ENCODE peak calls at places on chromosomes 3 and 15, in seven cellular contexts. One of them, this sample, is unnamed.

GRCh38 chr15:92091155-92091734 is 237.7 kb downstream of the SLCO3A1 start:
- DNase-seq in mesenchymal stem cell: no peak
- DNase-seq in IMR-90: peak; percentile 11
- DNase-seq in trophoblast cell: peak; percentile 66
- DNase-seq in neuronal stem cell: peak; percentile 47
- DNase-seq in mesendoderm: peak; percentile 86
- DNase-seq in H1: peak; percentile 94
- DNase-seq in this sample: peak; percentile 90

GRCh38 chr3:148682997-148683396 is 14.7 kb upstream of the AGTR1 start:
- DNase-seq in mesenchymal stem cell: no peak
- DNase-seq in IMR-90: no peak
- DNase-seq in trophoblast cell: no peak
- DNase-seq in neuronal stem cell: no peak
- DNase-seq in mesendoderm: no peak
- DNase-seq in H1: no peak
- DNase-seq in this sample: no peak

GRCh38 chr3:146404451-146404850 is 64.9 kb downstream of the PLSCR2 start:
- DNase-seq in mesenchymal stem cell: no peak
- DNase-seq in IMR-90: peak; percentile 38
- DNase-seq in trophoblast cell: no peak
- DNase-seq in neuronal stem cell: no peak
- DNase-seq in mesendoderm: no peak
- DNase-seq in H1: no peak
- DNase-seq in this sample: no peak

GRCh38 chr15:89693696-89694095 is 3.1 kb downstream of the WDR93 start:
- DNase-seq in mesenchymal stem cell: no peak
- DNase-seq in IMR-90: no peak
- DNase-seq in trophoblast cell: peak; percentile 98
- DNase-seq in neuronal stem cell: no peak
- DNase-seq in mesendoderm: no peak
- DNase-seq in H1: no peak
- DNase-seq in this sample: no peak

GRCh38 chr15:78000089-78000926 is 77.2 kb downstream of the TBC1D2B start:
- DNase-seq in mesenchymal stem cell: peak; percentile 66
- DNase-seq in IMR-90: peak; percentile 39
- DNase-seq in trophoblast cell: peak; percentile 61
- DNase-seq in neuronal stem cell: peak; percentile 79
- DNase-seq in mesendoderm: peak; percentile 89
- DNase-seq in H1: peak; percentile 96
- DNase-seq in this sample: peak; percentile 96

GRCh38 chr3:47419083-47420043 is 38.5 kb downstream of the PTPN23 start:
- DNase-seq in mesenchymal stem cell: no peak
- DNase-seq in IMR-90: no peak
- DNase-seq in trophoblast cell: no peak
- DNase-seq in neuronal stem cell: no peak
- DNase-seq in mesendoderm: no peak
- DNase-seq in H1: no peak
- DNase-seq in this sample: no peak

GRCh38 chr15:84842781-84843180 is 25.6 kb downstream of the ALPK3 start:
- DNase-seq in mesenchymal stem cell: no peak
- DNase-seq in IMR-90: no peak
- DNase-seq in trophoblast cell: no peak
- DNase-seq in neuronal stem cell: no peak
- DNase-seq in mesendoderm: no peak
- DNase-seq in H1: no peak
- DNase-seq in this sample: no peak

GRCh38 chr3:176767385-176767784 is 429.9 kb downstream of the TBL1XR1 start:
- DNase-seq in mesenchymal stem cell: peak; percentile 69
- DNase-seq in IMR-90: peak; percentile 28
- DNase-seq in trophoblast cell: peak; percentile 42
- DNase-seq in neuronal stem cell: no peak
- DNase-seq in mesendoderm: no peak
- DNase-seq in H1: no peak
- DNase-seq in this sample: no peak

GRCh38 chr3:173993299-173993698 is 595.8 kb downstream of the NLGN1 start:
- DNase-seq in mesenchymal stem cell: peak; percentile 53
- DNase-seq in IMR-90: peak; percentile 58
- DNase-seq in trophoblast cell: peak; percentile 27
- DNase-seq in neuronal stem cell: no peak
- DNase-seq in mesendoderm: peak; percentile 77
- DNase-seq in H1: no peak
- DNase-seq in this sample: no peak

GRCh38 chr3:191431160-191431822 is 29.7 kb upstream of the PYDC2 start:
- DNase-seq in mesenchymal stem cell: no peak
- DNase-seq in IMR-90: no peak
- DNase-seq in trophoblast cell: no peak
- DNase-seq in neuronal stem cell: no peak
- DNase-seq in mesendoderm: no peak
- DNase-seq in H1: no peak
- DNase-seq in this sample: no peak

GRCh38 chr3:99666201-99666600 is 27.8 kb downstream of the COL8A1 start:
- DNase-seq in mesenchymal stem cell: peak; percentile 49
- DNase-seq in IMR-90: no peak
- DNase-seq in trophoblast cell: no peak
- DNase-seq in neuronal stem cell: no peak
- DNase-seq in mesendoderm: no peak
- DNase-seq in H1: no peak
- DNase-seq in this sample: no peak

GRCh38 chr15:55290361-55291057 is 896 bp upstream of the RAB27A start:
- DNase-seq in mesenchymal stem cell: peak; percentile 90
- DNase-seq in IMR-90: peak; percentile 70
- DNase-seq in trophoblast cell: peak; percentile 91
- DNase-seq in neuronal stem cell: peak; percentile 66
- DNase-seq in mesendoderm: peak; percentile 92
- DNase-seq in H1: peak; percentile 83
- DNase-seq in this sample: peak; percentile 88

GRCh38 chr3:43484926-43485488 is 136.8 kb downstream of the ANO10 start:
- DNase-seq in mesenchymal stem cell: no peak
- DNase-seq in IMR-90: no peak
- DNase-seq in trophoblast cell: no peak
- DNase-seq in neuronal stem cell: no peak
- DNase-seq in mesendoderm: no peak
- DNase-seq in H1: no peak
- DNase-seq in this sample: peak; percentile 51

GRCh38 chr3:111531446-111531845 is 10.6 kb upstream of the CD96 start:
- DNase-seq in mesenchymal stem cell: peak; percentile 26
- DNase-seq in IMR-90: peak; percentile 73
- DNase-seq in trophoblast cell: no peak
- DNase-seq in neuronal stem cell: no peak
- DNase-seq in mesendoderm: no peak
- DNase-seq in H1: no peak
- DNase-seq in this sample: no peak

GRCh38 chr3:102036015-102036414 is 186.7 kb downstream of the NFKBIZ start:
- DNase-seq in mesenchymal stem cell: no peak
- DNase-seq in IMR-90: no peak
- DNase-seq in trophoblast cell: no peak
- DNase-seq in neuronal stem cell: no peak
- DNase-seq in mesendoderm: no peak
- DNase-seq in H1: no peak
- DNase-seq in this sample: no peak

GRCh38 chr15:57114070-57114469 is 195.6 kb downstream of the TCF12 start:
- DNase-seq in mesenchymal stem cell: no peak
- DNase-seq in IMR-90: peak; percentile 58
- DNase-seq in trophoblast cell: no peak
- DNase-seq in neuronal stem cell: no peak
- DNase-seq in mesendoderm: no peak
- DNase-seq in H1: no peak
- DNase-seq in this sample: no peak

GRCh38 chr15:76217029-76217866 is 94.0 kb downstream of the ETFA start:
- DNase-seq in mesenchymal stem cell: peak; percentile 22
- DNase-seq in IMR-90: peak; percentile 57
- DNase-seq in trophoblast cell: no peak
- DNase-seq in neuronal stem cell: no peak
- DNase-seq in mesendoderm: no peak
- DNase-seq in H1: no peak
- DNase-seq in this sample: no peak

GRCh38 chr3:61919371-61919770 is 358.0 kb downstream of the PTPRG start:
- DNase-seq in mesenchymal stem cell: no peak
- DNase-seq in IMR-90: no peak
- DNase-seq in trophoblast cell: no peak
- DNase-seq in neuronal stem cell: no peak
- DNase-seq in mesendoderm: peak; percentile 60
- DNase-seq in H1: no peak
- DNase-seq in this sample: no peak

GRCh38 chr3:172094621-172095557 is 55.5 kb downstream of the FNDC3B start:
- DNase-seq in mesenchymal stem cell: peak; percentile 68
- DNase-seq in IMR-90: peak; percentile 62
- DNase-seq in trophoblast cell: no peak
- DNase-seq in neuronal stem cell: no peak
- DNase-seq in mesendoderm: peak; percentile 46
- DNase-seq in H1: no peak
- DNase-seq in this sample: no peak

GRCh38 chr3:36032180-36032895 is 348.0 kb upstream of the STAC start:
- DNase-seq in mesenchymal stem cell: no peak
- DNase-seq in IMR-90: no peak
- DNase-seq in trophoblast cell: no peak
- DNase-seq in neuronal stem cell: no peak
- DNase-seq in mesendoderm: no peak
- DNase-seq in H1: no peak
- DNase-seq in this sample: no peak

GRCh38 chr3:45987368-45988099 is 8.1 kb downstream of the FYCO1 start:
- DNase-seq in mesenchymal stem cell: peak; percentile 43
- DNase-seq in IMR-90: peak; percentile 82
- DNase-seq in trophoblast cell: no peak
- DNase-seq in neuronal stem cell: no peak
- DNase-seq in mesendoderm: no peak
- DNase-seq in H1: no peak
- DNase-seq in this sample: no peak

DNA sequence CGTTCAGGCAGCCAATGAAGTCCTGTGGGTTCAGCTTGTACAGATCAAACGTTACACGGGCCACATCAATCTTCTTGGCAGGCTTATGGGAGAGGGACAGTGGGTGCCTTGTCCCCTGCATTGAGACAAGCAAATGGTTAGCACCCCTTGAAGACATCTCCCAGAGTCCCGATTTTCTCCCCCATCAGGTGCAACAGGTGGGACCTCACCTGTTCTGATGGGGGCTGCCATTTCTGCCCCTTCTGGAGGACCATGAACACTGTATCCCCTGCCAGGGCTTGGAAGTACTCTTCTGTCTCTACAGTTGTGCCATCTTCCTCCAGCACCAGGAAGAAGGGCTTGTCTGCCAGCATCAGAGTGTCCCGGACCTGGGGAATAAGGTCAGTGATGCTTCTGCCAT is 10.1 kb downstream of the CIDEC start:
- DNase-seq in mesenchymal stem cell: no peak
- DNase-seq in IMR-90: no peak
- DNase-seq in trophoblast cell: no peak
- DNase-seq in neuronal stem cell: no peak
- DNase-seq in mesendoderm: no peak
- DNase-seq in H1: no peak
- DNase-seq in this sample: no peak
- H4K8ac ChIP-seq in mesenchymal stem cell: no peak overlapping the region
- H4K8ac ChIP-seq in IMR-90: peak overlapping the region; percentile 25
- H4K8ac ChIP-seq in trophoblast cell: no peak overlapping the region
- H4K8ac ChIP-seq in neuronal stem cell: peak overlapping the region; percentile 23
- H4K8ac ChIP-seq in mesendoderm: no peak overlapping the region
- H4K8ac ChIP-seq in H1: no peak overlapping the region
- H4K8ac ChIP-seq in this sample: no peak overlapping the region

GRCh38 chr3:60073942-60074341 is 1024.1 kb upstream of the CFAP20DC start:
- DNase-seq in mesenchymal stem cell: no peak
- DNase-seq in IMR-90: no peak
- DNase-seq in trophoblast cell: no peak
- DNase-seq in neuronal stem cell: no peak
- DNase-seq in mesendoderm: peak; percentile 27
- DNase-seq in H1: no peak
- DNase-seq in this sample: no peak
- H4K8ac ChIP-seq in mesenchymal stem cell: no peak overlapping the region
- H4K8ac ChIP-seq in IMR-90: no peak overlapping the region
- H4K8ac ChIP-seq in trophoblast cell: no peak overlapping the region
- H4K8ac ChIP-seq in neuronal stem cell: no peak overlapping the region
- H4K8ac ChIP-seq in mesendoderm: no peak overlapping the region
- H4K8ac ChIP-seq in H1: no peak overlapping the region
- H4K8ac ChIP-seq in this sample: no peak overlapping the region

GRCh38 chr3:107409365-107409764 is 32.1 kb downstream of the CCDC54 start:
- DNase-seq in mesenchymal stem cell: no peak
- DNase-seq in IMR-90: no peak
- DNase-seq in trophoblast cell: no peak
- DNase-seq in neuronal stem cell: no peak
- DNase-seq in mesendoderm: no peak
- DNase-seq in H1: no peak
- DNase-seq in this sample: no peak

GRCh38 chr3:107404727-107405519 is 27.7 kb downstream of the CCDC54 start:
- DNase-seq in mesenchymal stem cell: peak; percentile 61
- DNase-seq in IMR-90: peak; percentile 65
- DNase-seq in trophoblast cell: peak; percentile 67
- DNase-seq in neuronal stem cell: no peak
- DNase-seq in mesendoderm: no peak
- DNase-seq in H1: no peak
- DNase-seq in this sample: no peak

GRCh38 chr3:107408513-107408912 is 31.3 kb downstream of the CCDC54 start:
- DNase-seq in mesenchymal stem cell: no peak
- DNase-seq in IMR-90: no peak
- DNase-seq in trophoblast cell: no peak
- DNase-seq in neuronal stem cell: no peak
- DNase-seq in mesendoderm: no peak
- DNase-seq in H1: no peak
- DNase-seq in this sample: no peak

GRCh38 chr3:107410606-107411005 is 33.4 kb downstream of the CCDC54 start:
- DNase-seq in mesenchymal stem cell: no peak
- DNase-seq in IMR-90: no peak
- DNase-seq in trophoblast cell: peak; percentile 60
- DNase-seq in neuronal stem cell: no peak
- DNase-seq in mesendoderm: no peak
- DNase-seq in H1: no peak
- DNase-seq in this sample: no peak

GRCh38 chr3:107407355-107407754 is 30.1 kb downstream of the CCDC54 start:
- DNase-seq in mesenchymal stem cell: no peak
- DNase-seq in IMR-90: no peak
- DNase-seq in trophoblast cell: no peak
- DNase-seq in neuronal stem cell: no peak
- DNase-seq in mesendoderm: no peak
- DNase-seq in H1: no peak
- DNase-seq in this sample: no peak
- H4K8ac ChIP-seq in mesenchymal stem cell: no peak overlapping the region
- H4K8ac ChIP-seq in IMR-90: no peak overlapping the region
- H4K8ac ChIP-seq in trophoblast cell: no peak overlapping the region
- H4K8ac ChIP-seq in neuronal stem cell: no peak overlapping the region
- H4K8ac ChIP-seq in mesendoderm: no peak overlapping the region
- H4K8ac ChIP-seq in H1: no peak overlapping the region
- H4K8ac ChIP-seq in this sample: no peak overlapping the region

DNA sequence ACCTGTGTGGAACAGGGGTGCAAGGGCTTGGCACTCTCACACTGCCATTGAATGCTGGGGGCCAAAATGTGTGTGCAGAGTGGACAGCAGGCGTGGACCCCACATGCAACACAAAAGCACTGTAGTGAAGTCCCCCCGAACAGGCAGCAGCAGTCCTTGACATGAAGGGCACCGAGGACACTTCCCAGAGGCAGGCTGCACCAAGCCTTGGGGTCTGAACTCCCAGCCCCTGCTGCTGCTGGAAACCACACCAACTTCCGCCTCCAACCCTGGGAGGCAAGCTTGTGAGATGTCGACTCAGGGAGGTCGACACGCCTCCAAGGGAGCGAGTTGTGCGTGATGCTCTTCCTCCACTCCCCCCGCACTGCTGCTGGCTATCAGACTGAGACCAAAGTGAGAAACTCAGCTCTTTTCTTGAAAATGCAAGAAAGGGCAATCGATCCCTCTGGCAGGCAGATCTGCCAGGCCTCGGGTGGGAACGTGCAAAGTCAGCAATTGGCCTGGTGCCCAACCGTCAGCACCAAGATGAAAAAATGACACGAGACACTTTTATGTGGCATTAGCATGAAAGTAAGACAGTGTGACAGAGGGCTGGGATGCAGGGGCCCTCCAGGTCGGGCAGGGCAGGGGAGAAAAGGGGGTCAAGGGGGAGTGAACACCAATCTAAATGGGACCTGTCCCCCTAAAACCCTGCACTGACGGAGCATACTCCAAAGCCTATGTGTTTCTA is 43.6 kb downstream of the WHAMM start:
- DNase-seq in mesenchymal stem cell: no peak
- DNase-seq in IMR-90: no peak
- DNase-seq in trophoblast cell: no peak
- DNase-seq in neuronal stem cell: no peak
- DNase-seq in mesendoderm: no peak
- DNase-seq in H1: no peak
- DNase-seq in this sample: peak; percentile 6
- H4K8ac ChIP-seq in mesenchymal stem cell: no peak overlapping the region
- H4K8ac ChIP-seq in IMR-90: no peak overlapping the region
- H4K8ac ChIP-seq in trophoblast cell: no peak overlapping the region
- H4K8ac ChIP-seq in neuronal stem cell: no peak overlapping the region
- H4K8ac ChIP-seq in mesendoderm: no peak overlapping the region
- H4K8ac ChIP-seq in H1: no peak overlapping the region
- H4K8ac ChIP-seq in this sample: no peak overlapping the region